ENCODE peak calls at places on chromosomes 7 and 10, in ten cellular contexts. O is hepatocyte, A is stomach, W is lower leg skin, J is adrenal gland, R is H7, G is GM06990, C is transverse colon, S is lung, D is BJ. Z is an unnamed sample.

GRCh38 chr10:111275091-111275490 is 198.3 kb downstream of the ADRA2A start:
- DNase-seq in C (no peak), O (no peak), J (peak), D (no peak), R (no peak), G (no peak), W (no peak), S (no peak), A (no peak), Z (no peak)

GRCh38 chr10:14588084-14588937 is 186.4 kb downstream of the FAM107B start:
- DNase-seq in D (peak), S (no peak), A (no peak), R (no peak), J (no peak), G (peak), C (no peak), W (no peak), O (peak), Z (peak)

GRCh38 chr10:130336612-130337304 is 200.6 kb downstream of the GLRX3 start:
- DNase-seq in O (no peak), D (no peak), S (no peak), C (no peak), A (no peak), R (peak), J (no peak), G (no peak), W (peak), Z (no peak)

GRCh38 chr7:18393465-18394118 is 102.0 kb upstream of the HDAC9 start:
- DNase-seq in R (no peak), O (no peak), J (no peak), G (no peak), C (no peak), A (no peak), S (no peak), D (peak), W (no peak), Z (no peak)

GRCh38 chr7:55052081-55052480 is 33.3 kb downstream of the EGFR start:
- DNase-seq in A (no peak), J (no peak), O (no peak), G (no peak), R (no peak), C (no peak), D (no peak), S (no peak), W (no peak), Z (no peak)

GRCh38 chr7:47836080-47836479 is 112.2 kb downstream of the PKD1L1 start:
- DNase-seq in W (no peak), J (no peak), D (no peak), C (no peak), R (no peak), O (no peak), A (no peak), G (no peak), S (no peak), Z (no peak)

GRCh38 chr10:68208424-68209042 is 23.4 kb downstream of the ATOH7 start:
- DNase-seq in C (peak), D (no peak), A (peak), W (no peak), O (peak), G (no peak), R (peak), S (no peak), J (peak), Z (no peak)

GRCh38 chr10:118754132-118754555 is 626 bp downstream of the CACUL1 start:
- DNase-seq in W (no peak), C (peak), S (peak), R (peak), A (peak), O (peak), G (peak), D (no peak), J (peak), Z (no peak)

GRCh38 chr10:85995791-85996190 is 370.8 kb downstream of the GRID1 start:
- DNase-seq in D (no peak), O (peak), J (peak), W (no peak), R (peak), A (peak), G (no peak), S (peak), C (no peak), Z (no peak)

GRCh38 chr7:42233939-42234338 is 3.1 kb downstream of the GLI3 start:
- DNase-seq in G (no peak), J (no peak), S (no peak), W (no peak), C (no peak), R (no peak), A (no peak), O (no peak), D (no peak), Z (no peak)

GRCh38 chr10:21261705-21262285 is 263.7 kb downstream of the SKIDA1 start:
- DNase-seq in O (no peak), D (no peak), S (no peak), C (no peak), J (no peak), W (no peak), G (no peak), A (no peak), R (no peak), Z (no peak)

GRCh38 chr10:21260793-21261149 is 264.7 kb downstream of the SKIDA1 start:
- DNase-seq in R (peak), S (no peak), D (no peak), A (no peak), J (no peak), O (no peak), W (no peak), G (no peak), C (no peak), Z (no peak)

GRCh38 chr10:21260060-21260792 is 265.3 kb downstream of the SKIDA1 start:
- DNase-seq in O (no peak), J (no peak), R (no peak), D (no peak), G (no peak), W (no peak), S (no peak), A (no peak), C (no peak), Z (no peak)

GRCh38 chr10:21257919-21258318 is 267.6 kb downstream of the SKIDA1 start:
- DNase-seq in G (no peak), W (no peak), O (no peak), A (no peak), D (peak), J (no peak), C (no peak), R (no peak), S (no peak), Z (no peak)

DNA sequence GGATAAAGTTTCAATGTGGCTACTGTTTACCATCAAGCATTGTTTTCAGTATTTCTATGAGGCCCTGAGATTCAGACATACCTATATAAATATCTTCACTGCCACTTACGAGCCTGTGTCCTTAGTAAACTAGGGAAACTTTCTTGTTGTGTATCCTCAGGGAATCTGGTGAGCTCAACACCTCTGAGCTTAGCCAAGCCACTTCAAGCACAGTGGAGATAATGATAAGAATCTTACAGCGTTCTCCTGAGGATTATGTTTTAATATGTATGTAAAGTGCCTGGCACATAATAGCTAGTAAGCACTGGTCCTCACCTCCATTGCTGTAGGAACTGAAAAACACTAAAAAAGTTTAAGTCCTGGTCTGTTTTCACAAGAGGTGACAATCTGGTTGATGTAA is 268.3 kb downstream of the SKIDA1 start:
- DNase-seq in G (no peak), R (no peak), J (no peak), C (no peak), O (no peak), W (no peak), A (no peak), D (no peak), S (no peak), Z (no peak)
- H3K4me3 ChIP-seq in G (no peak), R (no peak), J (no peak), C (no peak), O (no peak), W (no peak), A (no peak), D (no peak), S (no peak), Z (no peak)

GRCh38 chr7:44994877-44995554 is 5.0 kb upstream of the CCM2 start:
- DNase-seq in D (no peak), O (no peak), S (no peak), W (no peak), J (no peak), A (no peak), R (no peak), G (no peak), C (no peak), Z (no peak)
- H3K4me3 ChIP-seq in D (no peak), O (no peak), S (no peak), W (no peak), J (no peak), A (no peak), R (no peak), G (no peak), C (no peak), Z (no peak)

GRCh38 chr10:50634479-50634878 is 10.7 kb upstream of the SGMS1 start:
- DNase-seq in J (no peak), W (no peak), C (no peak), S (no peak), D (no peak), G (no peak), O (no peak), A (no peak), R (no peak), Z (no peak)

GRCh38 chr10:50635286-50635685 is 11.5 kb upstream of the SGMS1 start:
- DNase-seq in W (no peak), G (no peak), C (no peak), J (no peak), O (no peak), S (no peak), D (no peak), A (no peak), R (no peak), Z (no peak)

GRCh38 chr10:50636576-50636975 is 12.8 kb upstream of the SGMS1 start:
- DNase-seq in G (no peak), S (no peak), R (no peak), J (no peak), D (no peak), O (no peak), C (no peak), W (no peak), A (no peak), Z (no peak)

GRCh38 chr10:50640238-50640637 is 16.5 kb upstream of the SGMS1 start:
- DNase-seq in D (no peak), A (no peak), R (no peak), S (no peak), J (no peak), W (no peak), C (no peak), O (no peak), G (no peak), Z (no peak)

GRCh38 chr10:50637003-50637579 is 13.3 kb upstream of the SGMS1 start:
- DNase-seq in A (no peak), D (no peak), O (no peak), W (no peak), G (no peak), C (no peak), R (no peak), J (no peak), S (no peak), Z (no peak)
- H3K4me3 ChIP-seq in A (no peak), D (no peak), O (no peak), W (no peak), G (no peak), C (no peak), R (no peak), J (no peak), S (no peak), Z (peak)

DNA sequence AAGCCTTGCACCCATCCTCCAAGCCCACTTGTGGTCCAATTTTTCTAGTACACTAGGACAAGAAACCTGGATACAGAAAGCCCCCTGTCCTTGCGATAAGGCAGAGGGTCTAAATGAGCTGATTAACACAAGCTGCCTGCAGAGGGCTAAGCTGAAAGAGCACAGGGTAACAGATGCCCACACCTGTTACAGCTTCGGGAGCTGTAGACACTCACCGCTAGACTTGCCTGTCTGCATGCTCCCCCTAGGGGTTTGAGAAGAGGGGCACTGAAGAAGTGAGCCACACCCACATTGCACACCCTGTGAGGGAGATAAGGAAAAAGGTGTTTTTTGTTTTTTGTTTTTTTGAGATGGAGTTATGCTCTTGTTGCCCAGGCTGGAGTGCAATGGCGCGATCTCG is 386.5 kb upstream of the AUTS2 start:
- DNase-seq in R (peak), C (no peak), D (no peak), S (no peak), W (peak), J (no peak), A (no peak), O (no peak), G (no peak), Z (no peak)
- H3K4me3 ChIP-seq in R (no peak), C (no peak), D (no peak), S (no peak), W (no peak), J (no peak), A (no peak), O (no peak), G (no peak), Z (no peak)

DNA sequence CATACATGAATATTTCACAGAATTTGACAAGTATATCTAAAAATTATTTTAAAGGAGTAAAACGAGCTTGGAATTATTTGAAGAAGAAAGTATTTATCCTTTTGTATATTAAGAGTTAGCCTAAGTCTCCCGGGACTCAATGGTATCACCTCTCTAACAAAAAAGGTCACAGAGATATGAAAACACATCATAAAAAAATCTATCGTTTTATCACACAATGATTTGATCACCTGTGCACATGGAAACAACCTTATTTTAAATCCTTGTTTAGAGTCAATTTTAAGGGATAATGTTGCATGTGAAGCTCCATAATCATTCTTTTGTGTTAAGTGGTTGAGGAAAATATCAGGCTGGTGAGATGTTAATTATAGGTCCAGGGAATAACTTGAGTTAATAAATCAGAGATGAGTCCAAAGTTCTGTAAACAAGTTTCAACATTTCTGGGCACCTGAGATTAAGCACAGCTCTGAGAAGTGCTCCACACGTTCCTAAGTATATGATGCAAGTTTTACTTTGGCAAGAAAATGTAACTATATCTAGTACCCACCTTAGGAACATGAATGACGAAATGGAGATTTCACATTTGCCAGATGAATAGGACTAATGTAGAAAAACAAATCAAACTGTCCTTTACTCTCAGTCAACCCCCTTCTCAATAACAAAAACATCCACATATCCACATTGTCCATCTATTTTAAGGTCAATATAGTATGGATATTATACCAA is 148.5 kb upstream of the AKR1E2 start:
- DNase-seq in D (no peak), C (no peak), O (peak), R (no peak), A (no peak), J (no peak), S (no peak), G (no peak), W (no peak), Z (no peak)
- H3K4me3 ChIP-seq in D (no peak), C (no peak), O (no peak), R (no peak), A (no peak), J (no peak), S (no peak), G (no peak), W (no peak), Z (no peak)

GRCh38 chr7:112448891-112449290 is 1.4 kb upstream of the IFRD1 start:
- DNase-seq in D (no peak), W (no peak), C (no peak), R (no peak), O (no peak), G (no peak), J (no peak), A (no peak), S (no peak), Z (no peak)
- H3K4me3 ChIP-seq in D (no peak), W (no peak), C (no peak), R (no peak), O (no peak), G (no peak), J (no peak), A (no peak), S (no peak), Z (no peak)

GRCh38 chr10:110225441-110225755 is 18.0 kb downstream of the MXI1 start:
- DNase-seq in D (no peak), G (no peak), R (no peak), C (no peak), W (no peak), S (no peak), O (no peak), J (no peak), A (no peak), Z (no peak)

GRCh38 chr10:110225756-110226554 is 18.6 kb downstream of the MXI1 start:
- DNase-seq in C (peak), J (peak), G (peak), S (peak), A (peak), D (peak), W (peak), R (peak), O (peak), Z (peak)

GRCh38 chr10:110226555-110226925 is 19.1 kb downstream of the MXI1 start:
- DNase-seq in S (peak), C (peak), J (peak), A (peak), D (no peak), R (peak), O (peak), G (peak), W (peak), Z (peak)

GRCh38 chr10:110222896-110223675 is 15.7 kb downstream of the MXI1 start:
- DNase-seq in C (no peak), O (no peak), S (no peak), J (no peak), W (no peak), D (no peak), A (no peak), G (no peak), R (no peak), Z (no peak)

GRCh38 chr10:110224992-110225391 is 17.6 kb downstream of the MXI1 start:
- DNase-seq in J (no peak), W (no peak), O (no peak), A (no peak), G (no peak), D (no peak), C (no peak), R (no peak), S (no peak), Z (no peak)
- H3K4me3 ChIP-seq in J (no peak), W (no peak), O (no peak), A (no peak), G (peak), D (peak), C (peak), R (peak), S (no peak), Z (no peak)

DNA sequence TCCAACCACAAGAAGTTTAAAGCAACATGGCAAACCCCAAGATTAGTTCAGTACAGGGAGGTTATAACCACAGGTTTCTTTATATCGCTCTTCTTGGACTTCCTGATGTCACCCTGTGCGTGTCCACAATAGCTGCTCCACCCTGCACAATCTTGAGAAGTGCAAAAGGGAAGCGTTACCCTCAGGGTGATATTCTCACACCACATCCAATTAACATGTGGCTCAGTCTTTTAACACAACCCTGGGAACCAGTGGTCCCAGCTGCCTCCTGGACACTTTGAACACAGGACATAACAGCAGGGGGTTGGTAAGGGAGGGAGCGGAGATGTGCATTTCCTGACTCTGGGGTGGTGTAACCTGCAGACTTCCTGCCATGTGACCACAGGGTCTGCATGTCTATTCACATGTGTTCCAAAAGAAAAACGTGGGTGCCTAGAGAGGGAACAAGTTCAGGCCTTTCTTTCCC is 64.6 kb downstream of the GSAP start:
- DNase-seq in W (no peak), O (no peak), D (no peak), G (peak), S (no peak), J (no peak), A (peak), C (peak), R (no peak), Z (peak)
- H3K4me3 ChIP-seq in W (no peak), O (no peak), D (no peak), G (peak), S (no peak), J (no peak), A (no peak), C (no peak), R (no peak), Z (peak)

GRCh38 chr10:133326745-133327650 is 9.7 kb downstream of the CALY start:
- DNase-seq in S (no peak), R (peak), J (no peak), A (no peak), G (no peak), W (no peak), C (no peak), O (no peak), D (no peak), Z (no peak)

GRCh38 chr10:133328358-133329343 is 8.0 kb downstream of the CALY start:
- DNase-seq in J (no peak), D (no peak), S (no peak), G (no peak), R (peak), O (no peak), W (no peak), A (no peak), C (no peak), Z (no peak)

GRCh38 chr10:133332936-133333699 is 3.6 kb downstream of the CALY start:
- DNase-seq in O (no peak), G (no peak), R (peak), D (no peak), A (no peak), S (no peak), J (no peak), C (no peak), W (no peak), Z (no peak)

GRCh38 chr10:133327651-133328357 is 8.9 kb downstream of the CALY start:
- DNase-seq in R (peak), D (no peak), A (no peak), C (no peak), S (no peak), W (no peak), J (no peak), G (no peak), O (no peak), Z (no peak)

DNA sequence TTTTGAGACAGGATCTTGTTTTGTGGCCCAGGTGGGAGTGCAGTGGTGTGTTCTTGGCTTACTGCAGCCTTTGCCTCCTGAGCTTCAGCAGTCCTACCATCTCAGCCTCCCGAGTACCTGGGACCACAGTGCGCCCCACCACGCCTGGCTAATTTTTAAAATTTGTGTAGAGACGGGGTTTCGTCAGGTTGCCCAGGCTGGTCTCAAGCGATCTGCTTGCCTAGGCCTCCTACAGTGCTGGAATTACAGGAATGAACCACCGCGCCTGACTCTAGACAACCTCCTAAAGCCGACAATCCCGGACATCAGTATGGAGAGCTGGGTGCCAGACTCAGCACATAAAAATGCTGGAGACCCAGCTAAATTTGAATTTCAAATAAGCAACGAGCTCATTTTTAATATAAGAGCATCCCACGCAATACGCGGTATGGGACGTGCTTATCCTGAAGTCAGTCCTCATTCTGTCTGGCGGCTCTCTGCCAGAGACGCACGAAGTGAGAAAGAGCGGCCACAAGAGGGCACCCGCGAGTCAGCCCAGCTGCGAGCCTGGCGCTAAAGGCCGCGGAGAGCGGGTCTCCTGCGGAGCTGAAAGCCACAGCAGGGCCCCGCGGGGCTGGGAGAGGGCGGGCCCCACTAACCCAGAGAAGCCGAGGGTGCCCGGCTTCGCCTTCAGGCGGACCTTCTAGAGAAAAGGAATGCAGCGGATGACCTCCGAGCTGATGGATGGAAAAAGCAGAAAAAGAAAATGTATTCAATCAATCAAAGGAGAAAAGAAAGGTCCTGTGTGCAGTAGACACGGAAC is 7.1 kb downstream of the CALY start:
- DNase-seq in A (peak), C (peak), J (peak), G (peak), S (peak), D (peak), W (peak), O (peak), R (peak), Z (peak)
- H3K4me3 ChIP-seq in A (peak), C (peak), J (no peak), G (peak), S (no peak), D (no peak), W (no peak), O (no peak), R (no peak), Z (no peak)